ENCODE peak calls at places on chromosomes 7 and 10, in nine cellular contexts. U, C, L, A, X, Z, F, V and Q are unnamed samples.

GRCh38 chr7:6465862-6466261 is 18.1 kb upstream of the DAGLB start:
- DNase-seq in U (no peak), C (no peak), L (no peak), A (no peak), X (no peak), Z (no peak), F (no peak), V (no peak), Q (no peak)

GRCh38 chr7:79398145-79398749 is 55.2 kb downstream of the MAGI2 start:
- DNase-seq in U (no peak), C (no peak), L (no peak), A (no peak), X (no peak), Z (no peak), F (no peak), V (no peak), Q (no peak)

GRCh38 chr7:22647451-22648257 is 79.3 kb upstream of the IL6 start:
- DNase-seq in U (no peak), C (no peak), L (no peak), A (no peak), X (no peak), Z (no peak), F (no peak), V (no peak), Q (peak; percentile 29)

GRCh38 chr7:27991006-27991528 is 189.5 kb downstream of the JAZF1 start:
- DNase-seq in U (no peak), C (no peak), L (no peak), A (no peak), X (no peak), Z (no peak), F (no peak), V (no peak), Q (no peak)

GRCh38 chr7:12814797-12815196 is 127.4 kb downstream of the ARL4A start:
- DNase-seq in U (no peak), C (no peak), L (no peak), A (no peak), X (no peak), Z (no peak), F (no peak), V (no peak), Q (no peak)

GRCh38 chr7:106039486-106040060 is 72.5 kb downstream of the SYPL1 start:
- DNase-seq in U (no peak), C (no peak), L (no peak), A (no peak), X (no peak), Z (no peak), F (no peak), V (no peak), Q (no peak)

GRCh38 chr10:63554666-63555065 is 33.5 kb downstream of the REEP3 start:
- DNase-seq in U (no peak), C (no peak), L (no peak), A (no peak), X (peak; percentile 78), Z (no peak), F (peak; percentile 23), V (no peak), Q (peak; percentile 74)

GRCh38 chr10:111199587-111199986 is 122.8 kb downstream of the ADRA2A start:
- DNase-seq in U (no peak), C (no peak), L (no peak), A (no peak), X (no peak), Z (no peak), F (peak; percentile 65), V (no peak), Q (no peak)

GRCh38 chr10:80509403-80510161 is 28.1 kb upstream of the SH2D4B start:
- DNase-seq in U (no peak), C (no peak), L (no peak), A (peak; percentile 43), X (no peak), Z (peak; percentile 62), F (no peak), V (no peak), Q (peak; percentile 86)

GRCh38 chr7:36999851-37000480 is 275.7 kb upstream of the AOAH start:
- DNase-seq in U (no peak), C (no peak), L (no peak), A (no peak), X (no peak), Z (no peak), F (peak; percentile 34), V (no peak), Q (no peak)

GRCh38 chr10:60114765-60115586 is 208.6 kb upstream of the CCDC6 start:
- DNase-seq in U (no peak), C (no peak), L (no peak), A (no peak), X (no peak), Z (no peak), F (peak; percentile 25), V (no peak), Q (peak; percentile 70)

GRCh38 chr7:37495574-37496184 is 47.0 kb upstream of the ELMO1 start:
- DNase-seq in U (no peak), C (no peak), L (no peak), A (no peak), X (no peak), Z (no peak), F (peak; percentile 10), V (no peak), Q (peak; percentile 1)

GRCh38 chr7:68321776-68322496 is 1276.3 kb upstream of the AUTS2 start:
- DNase-seq in U (no peak), C (no peak), L (no peak), A (no peak), X (no peak), Z (no peak), F (no peak), V (no peak), Q (no peak)

GRCh38 chr10:98173258-98173657 is 38.8 kb downstream of the R3HCC1L start:
- DNase-seq in U (no peak), C (no peak), L (no peak), A (no peak), X (no peak), Z (no peak), F (no peak), V (no peak), Q (no peak)

GRCh38 chr10:103276941-103277712 is at the start of gene INA:
- DNase-seq in U (peak; percentile 15), C (no peak), L (no peak), A (no peak), X (no peak), Z (no peak), F (peak; percentile 15), V (no peak), Q (no peak)

GRCh38 chr10:112639291-112639690 is 192.3 kb downstream of the VTI1A start:
- DNase-seq in U (no peak), C (no peak), L (no peak), A (no peak), X (no peak), Z (no peak), F (no peak), V (no peak), Q (no peak)

GRCh38 chr7:74181821-74182220 is 7.7 kb downstream of the EIF4H start:
- DNase-seq in U (no peak), C (no peak), L (no peak), A (no peak), X (no peak), Z (no peak), F (no peak), V (no peak), Q (no peak)

GRCh38 chr7:111199643-111200042 is 108.7 kb downstream of the LRRN3 start:
- DNase-seq in U (no peak), C (no peak), L (no peak), A (no peak), X (no peak), Z (no peak), F (no peak), V (no peak), Q (no peak)

GRCh38 chr7:148754912-148755311 is 56.2 kb downstream of the CUL1 start:
- DNase-seq in U (no peak), C (no peak), L (no peak), A (no peak), X (no peak), Z (no peak), F (no peak), V (no peak), Q (no peak)
- TF ChIP-seq CTCF in U (no peak), C (no peak), L (no peak), A (no peak), X (no peak), Z (no peak), F (no peak), V (no peak), Q (no peak)

GRCh38 chr10:178208-178607 is 43.0 kb downstream of the ZMYND11 start:
- DNase-seq in U (no peak), C (no peak), L (no peak), A (no peak), X (no peak), Z (no peak), F (no peak), V (no peak), Q (no peak)
- TF ChIP-seq CTCF in U (no peak), C (peak; percentile 56), L (peak; percentile 48), A (peak; percentile 60), X (peak; percentile 59), Z (peak; percentile 45), F (peak; percentile 50), V (peak; percentile 29), Q (peak; percentile 10)

GRCh38 chr10:78236416-78237015 is 202.9 kb downstream of the RPS24 start:
- DNase-seq in U (no peak), C (no peak), L (no peak), A (no peak), X (no peak), Z (no peak), F (no peak), V (no peak), Q (no peak)

GRCh38 chr10:78231327-78231726 is 197.7 kb downstream of the RPS24 start:
- DNase-seq in U (no peak), C (no peak), L (no peak), A (no peak), X (no peak), Z (no peak), F (no peak), V (no peak), Q (no peak)

GRCh38 chr10:78229950-78230675 is 196.4 kb downstream of the RPS24 start:
- DNase-seq in U (no peak), C (no peak), L (no peak), A (no peak), X (no peak), Z (no peak), F (no peak), V (no peak), Q (no peak)

GRCh38 chr10:78231930-78232329 is 198.3 kb downstream of the RPS24 start:
- DNase-seq in U (no peak), C (no peak), L (no peak), A (peak; percentile 33), X (no peak), Z (no peak), F (peak; percentile 48), V (no peak), Q (no peak)
- TF ChIP-seq CTCF in U (no peak), C (peak; percentile 46), L (peak; percentile 13), A (peak; percentile 56), X (no peak), Z (peak; percentile 38), F (peak; percentile 41), V (peak; percentile 9), Q (peak; percentile 11)

DNA sequence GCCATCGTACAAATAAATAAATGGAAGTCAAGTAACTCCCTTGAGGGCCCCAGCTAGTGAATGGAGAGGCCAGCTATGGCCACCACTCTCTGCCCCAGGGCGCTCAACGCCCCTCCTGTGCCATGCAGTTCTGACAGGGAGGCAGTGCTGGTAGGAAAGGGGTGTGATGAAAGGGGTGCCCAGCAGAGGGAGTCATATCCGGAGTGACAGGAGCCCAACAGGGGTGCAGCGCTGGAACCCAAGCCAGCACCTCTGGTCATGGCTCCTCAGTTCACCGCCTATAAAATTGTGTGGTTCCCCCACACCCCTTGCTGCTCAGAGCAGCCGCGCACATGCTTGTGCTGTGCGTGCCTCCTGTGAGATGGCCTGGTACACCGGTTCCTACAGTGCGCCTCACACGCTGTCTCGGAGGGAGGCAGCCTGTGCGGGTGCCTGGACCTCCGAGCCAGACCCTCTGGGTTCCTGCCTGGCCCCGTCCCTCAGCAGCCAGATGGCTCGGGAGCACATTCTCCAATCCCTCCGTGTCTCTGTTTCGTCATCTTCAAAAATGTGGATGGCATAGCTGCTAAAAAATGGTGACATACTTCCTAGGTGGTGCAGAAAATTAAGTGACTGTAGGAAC is 125.6 kb downstream of the EGFR start:
- DNase-seq in U (no peak), C (no peak), L (no peak), A (no peak), X (no peak), Z (no peak), F (no peak), V (no peak), Q (no peak)
- TF ChIP-seq CTCF in U (no peak), C (peak; percentile 45), L (peak; percentile 12), A (peak; percentile 37), X (no peak), Z (peak; percentile 15), F (no peak), V (no peak), Q (peak; percentile 33)